ENCODE peak calls at places on chromosomes 7 and 10, in ten cellular contexts. Q is GM18507, I is left cardiac atrium, T is T1000, W is AG10803, M is non-pigmented ciliary epithelial cell, V is A673, K is fibroblast of mammary gland, C is T-helper 1 cell, H is SHP77 treated with DMSO at 0.1 percent for 48 hours. Z is an unnamed sample.

GRCh38 chr7:4724648-4725013 is 42.5 kb downstream of the FOXK1 start:
- DNase-seq in T (no peak), H (no peak), W (peak; percentile 21), K (peak; percentile 59), M (no peak), I (no peak), C (no peak), Q (no peak), V (peak; percentile 50), Z (no peak)

GRCh38 chr10:113530476-113530875 is 22.4 kb upstream of the HABP2 start:
- DNase-seq in W (no peak), H (no peak), K (no peak), I (no peak), V (no peak), M (no peak), T (no peak), Q (no peak), C (no peak), Z (no peak)

GRCh38 chr10:22931948-22932347 is 4.1 kb downstream of the ARMC3 start:
- DNase-seq in T (peak; percentile 79), V (peak; percentile 16), M (peak; percentile 24), H (no peak), W (no peak), I (no peak), C (no peak), K (peak; percentile 84), Q (no peak), Z (no peak)

GRCh38 chr7:115087437-115087836 is 165.5 kb downstream of the MDFIC start:
- DNase-seq in K (peak; percentile 90), Q (no peak), H (no peak), I (no peak), T (peak; percentile 25), W (peak; percentile 80), M (peak; percentile 71), V (peak; percentile 54), C (no peak), Z (no peak)

GRCh38 chr10:82358486-82359097 is 483.6 kb downstream of the NRG3 start:
- DNase-seq in H (no peak), M (no peak), W (peak; percentile 1), C (no peak), T (no peak), V (no peak), K (peak; percentile 14), Q (no peak), I (peak; percentile 72), Z (no peak)

GRCh38 chr10:81873932-81874816 is 820 bp upstream of the NRG3 start:
- DNase-seq in V (no peak), H (no peak), Q (no peak), W (no peak), M (no peak), I (peak; percentile 69), K (peak; percentile 2), C (no peak), T (peak; percentile 64), Z (peak; percentile 48)

GRCh38 chr10:101273330-101273729 is 44.1 kb upstream of the LBX1 start:
- DNase-seq in I (no peak), K (no peak), W (peak; percentile 49), M (no peak), H (no peak), C (no peak), V (no peak), T (no peak), Q (no peak), Z (no peak)

GRCh38 chr7:134562136-134562535 is 13.2 kb downstream of the AKR1B15 start:
- DNase-seq in C (peak; percentile 5), T (no peak), W (peak; percentile 93), I (no peak), V (no peak), K (peak; percentile 91), H (no peak), Q (no peak), M (peak; percentile 26), Z (no peak)

GRCh38 chr7:139680676-139681462 is 96.9 kb downstream of the HIPK2 start:
- DNase-seq in K (peak; percentile 99), V (peak; percentile 80), I (peak; percentile 86), H (no peak), T (peak; percentile 71), Q (no peak), M (peak; percentile 81), C (peak; percentile 90), W (peak; percentile 92), Z (no peak)

Z was measured in RPMI8226.